ENCODE peak calls at places on chromosomes 2 and 18, in nine cellular contexts. N is ovary, A is AG04449, S is kidney, L is tibial artery, R is right atrium auricular region, E is fibroblast of lung, B is lower lobe of right lung, Z is cardiac muscle cell. U is an unnamed sample.

GRCh38 chr2:74564222-74564621 is 9.7 kb downstream of the DOK1 start:
- DNase-seq in B (no peak), Z (no peak), N (no peak), L (no peak), S (no peak), A (peak), R (no peak), E (peak), U (no peak)

GRCh38 chr18:293557-293956 is 25.7 kb upstream of the THOC1 start:
- DNase-seq in N (no peak), A (no peak), B (no peak), Z (no peak), S (no peak), E (peak), R (no peak), L (no peak), U (no peak)

GRCh38 chr2:171365232-171365631 is 68.6 kb downstream of the METTL8 start:
- DNase-seq in S (no peak), R (no peak), Z (no peak), N (no peak), E (peak), B (no peak), A (no peak), L (no peak), U (no peak)

GRCh38 chr2:38750011-38750792 is 959 bp downstream of the SRSF7 start:
- DNase-seq in L (peak), Z (peak), S (peak), R (no peak), A (no peak), N (peak), B (peak), E (peak), U (no peak)

GRCh38 chr2:200189964-200190363 is 116.5 kb upstream of the SPATS2L start:
- DNase-seq in A (no peak), R (no peak), E (peak), S (no peak), Z (no peak), N (no peak), B (no peak), L (no peak), U (no peak)

GRCh38 chr2:177641321-177641720 is 248.7 kb downstream of the AGPS start:
- DNase-seq in N (no peak), E (no peak), Z (no peak), B (no peak), R (no peak), L (no peak), A (no peak), S (no peak), U (no peak)

GRCh38 chr2:222835142-222835822 is 25.6 kb upstream of the ACSL3 start:
- DNase-seq in A (no peak), B (no peak), Z (no peak), S (no peak), L (no peak), E (no peak), N (no peak), R (no peak), U (no peak)

GRCh38 chr18:76260941-76261472 is 234.0 kb downstream of the ZNF516 start:
- DNase-seq in E (no peak), N (no peak), A (no peak), R (no peak), L (no peak), Z (no peak), B (no peak), S (no peak), U (no peak)

GRCh38 chr2:69102234-69102633 is 89.3 kb downstream of the ANTXR1 start:
- DNase-seq in N (no peak), S (no peak), B (no peak), Z (no peak), L (no peak), A (no peak), E (no peak), R (no peak), U (no peak)

GRCh38 chr2:15993232-15993610 is 52.9 kb downstream of the MYCN start:
- DNase-seq in N (no peak), L (no peak), R (no peak), E (no peak), S (no peak), Z (no peak), A (no peak), B (no peak), U (no peak)

GRCh38 chr2:31263636-31264190 is 29.8 kb downstream of the EHD3 start:
- DNase-seq in S (no peak), R (no peak), E (no peak), Z (no peak), B (no peak), N (no peak), L (no peak), A (no peak), U (no peak)

GRCh38 chr2:162537651-162538050 is 193.7 kb downstream of the GCA start:
- DNase-seq in S (no peak), N (no peak), L (no peak), B (no peak), A (no peak), R (no peak), Z (no peak), E (peak), U (no peak)

GRCh38 chr2:26008851-26009566 is 24.9 kb upstream of the RAB10 start:
- DNase-seq in N (no peak), L (peak), E (peak), B (peak), S (no peak), Z (no peak), A (no peak), R (peak), U (no peak)

GRCh38 chr2:228039752-228040534 is 141.5 kb downstream of the SPHKAP start:
- DNase-seq in Z (peak), B (no peak), N (no peak), L (no peak), A (no peak), S (no peak), R (no peak), E (no peak), U (no peak)

GRCh38 chr18:3061581-3062416 is 48.9 kb upstream of the LPIN2 start:
- DNase-seq in R (no peak), S (no peak), N (no peak), Z (no peak), E (no peak), A (no peak), B (no peak), L (no peak), U (no peak)

GRCh38 chr18:51279367-51279984 is 82.0 kb upstream of the MEX3C start:
- DNase-seq in E (no peak), B (no peak), R (no peak), S (no peak), N (no peak), L (no peak), Z (no peak), A (no peak), U (no peak)

GRCh38 chr18:77080283-77080682 is 52.3 kb downstream of the MBP start:
- DNase-seq in B (no peak), Z (no peak), L (no peak), S (no peak), A (no peak), N (no peak), R (no peak), E (no peak), U (no peak)

GRCh38 chr2:62303818-62304217 is 107.9 kb downstream of the B3GNT2 start:
- DNase-seq in Z (no peak), B (no peak), E (no peak), N (no peak), R (no peak), S (no peak), A (no peak), L (no peak), U (no peak)

GRCh38 chr18:67359868-67360838 is 156.4 kb downstream of the DSEL start:
- DNase-seq in Z (no peak), S (no peak), N (peak), B (no peak), L (peak), E (peak), A (peak), R (peak), U (peak)

GRCh38 chr18:7616661-7617060 is 49.5 kb downstream of the PTPRM start:
- DNase-seq in Z (peak), S (peak), L (no peak), R (no peak), A (no peak), B (no peak), N (no peak), E (peak), U (no peak)

GRCh38 chr2:90209009-90209408 is 1517.5 kb downstream of the RPIA start:
- DNase-seq in A (no peak), B (no peak), E (no peak), L (no peak), S (no peak), R (no peak), Z (no peak), N (no peak), U (no peak)

GRCh38 chr2:187711122-187711521 is 156.9 kb upstream of the TFPI start:
- DNase-seq in S (no peak), Z (no peak), L (no peak), B (no peak), N (no peak), R (no peak), E (no peak), A (no peak), U (no peak)

GRCh38 chr2:104872866-104873688 is 19.2 kb downstream of the POU3F3 start:
- DNase-seq in E (peak), R (no peak), N (peak), L (no peak), A (no peak), S (peak), Z (peak), B (peak), U (peak)

GRCh38 chr2:151771599-151772358 is 37.5 kb upstream of the NEB start:
- DNase-seq in L (no peak), R (peak), N (no peak), A (no peak), S (no peak), B (peak), E (peak), Z (no peak), U (no peak)

GRCh38 chr2:36511858-36512630 is 85.9 kb downstream of the FEZ2 start:
- DNase-seq in N (no peak), B (no peak), E (peak), R (no peak), L (no peak), S (no peak), A (no peak), Z (no peak), U (no peak)

GRCh38 chr2:203534486-203535077 is 519 bp downstream of the RAPH1 start:
- DNase-seq in E (peak), A (no peak), B (no peak), S (no peak), R (no peak), L (peak), N (no peak), Z (peak), U (no peak)

GRCh38 chr2:9613291-9613690 is 17.5 kb downstream of the YWHAQ start:
- DNase-seq in R (no peak), L (no peak), S (no peak), B (no peak), Z (no peak), N (no peak), A (peak), E (peak), U (no peak)

GRCh38 chr2:177328056-177328455 is 63.5 kb upstream of the NFE2L2 start:
- DNase-seq in A (no peak), L (no peak), Z (no peak), E (peak), N (no peak), S (no peak), R (no peak), B (no peak), U (no peak)

GRCh38 chr2:84481702-84482101 is 22.6 kb upstream of the SUCLG1 start:
- DNase-seq in E (peak), Z (no peak), N (no peak), S (no peak), L (no peak), A (no peak), B (no peak), R (no peak), U (no peak)

GRCh38 chr2:115483631-115484030 is 1041.2 kb downstream of the DPP10 start:
- DNase-seq in B (no peak), R (no peak), N (no peak), A (no peak), S (no peak), Z (no peak), L (no peak), E (no peak), U (no peak)
- H3K4me3 ChIP-seq in B (no peak), R (no peak), N (no peak), A (no peak), S (no peak), Z (no peak), L (no peak), E (no peak), U (no peak)

GRCh38 chr2:86370579-86370978 is 33.2 kb upstream of the REEP1 start:
- DNase-seq in S (no peak), R (no peak), A (no peak), L (no peak), Z (no peak), B (no peak), N (no peak), E (no peak), U (no peak)
- TF ChIP-seq CTCF in S (no peak), R (no peak), A (no peak), L (no peak), Z (peak), B (no peak), N (no peak), E (no peak), U (no peak)

GRCh38 chr2:165790461-165790860 is 3.6 kb downstream of the GALNT3 start:
- DNase-seq in B (no peak), R (no peak), N (no peak), L (no peak), S (no peak), Z (no peak), E (peak), A (no peak), U (no peak)

GRCh38 chr2:165794520-165794882 is 454 bp upstream of the GALNT3 start:
- DNase-seq in N (peak), B (peak), A (no peak), R (no peak), Z (peak), E (peak), L (no peak), S (peak), U (no peak)

GRCh38 chr2:165793161-165793778 is 777 bp downstream of the GALNT3 start:
- DNase-seq in L (no peak), N (peak), E (peak), B (peak), A (no peak), S (no peak), R (no peak), Z (peak), U (no peak)

GRCh38 chr2:165793779-165794519 is at the start of gene GALNT3:
- DNase-seq in R (no peak), E (no peak), L (no peak), S (peak), N (peak), Z (peak), B (peak), A (no peak), U (peak)

DNA sequence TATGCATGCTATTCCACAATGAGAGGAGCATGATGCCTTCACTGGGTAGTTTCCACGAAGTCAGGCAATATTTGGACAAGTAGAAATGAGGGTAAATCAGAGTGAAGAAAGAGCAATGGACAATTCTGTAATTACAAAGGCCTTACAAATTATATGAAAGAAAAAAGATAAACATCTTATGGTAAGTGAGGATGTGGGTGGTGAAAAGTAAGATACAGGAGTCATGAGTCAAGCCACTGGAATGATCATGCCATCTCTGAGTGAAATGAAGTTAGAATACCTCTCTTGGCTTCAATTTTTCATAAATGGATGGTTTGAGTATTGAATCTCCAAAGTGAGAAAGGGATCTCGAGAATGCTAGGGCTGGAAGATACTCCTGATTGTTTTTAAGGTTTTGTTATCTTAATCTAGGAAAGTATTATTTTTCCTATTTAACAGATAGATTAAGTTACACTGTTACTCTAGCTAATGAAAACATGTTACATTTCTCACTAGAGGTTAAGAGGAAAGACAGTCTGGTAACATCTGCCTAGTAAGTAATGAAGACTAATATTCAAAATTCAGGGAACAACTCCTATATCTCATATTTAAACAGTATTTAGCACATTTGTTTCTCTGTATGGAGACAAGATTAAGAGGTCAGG is 2.1 kb downstream of the GALNT3 start:
- DNase-seq in B (no peak), Z (no peak), N (no peak), R (no peak), A (no peak), S (no peak), L (no peak), E (peak), U (no peak)
- H3K4me3 ChIP-seq in B (no peak), Z (no peak), N (no peak), R (no peak), A (no peak), S (no peak), L (no peak), E (no peak), U (no peak)

GRCh38 chr2:238515411-238515810 is 88.7 kb downstream of the ASB1 start:
- DNase-seq in E (no peak), B (no peak), L (no peak), Z (no peak), N (no peak), A (no peak), S (no peak), R (no peak), U (no peak)

GRCh38 chr2:238510911-238511613 is 84.3 kb downstream of the ASB1 start:
- DNase-seq in Z (no peak), N (no peak), R (no peak), L (peak), E (no peak), S (peak), A (no peak), B (no peak), U (no peak)

GRCh38 chr2:238511614-238511950 is 84.9 kb downstream of the ASB1 start:
- DNase-seq in N (no peak), A (no peak), L (peak), B (no peak), S (peak), Z (no peak), R (no peak), E (no peak), U (no peak)

GRCh38 chr2:238512247-238512867 is 85.6 kb downstream of the ASB1 start:
- DNase-seq in Z (no peak), B (no peak), E (no peak), R (no peak), N (no peak), S (peak), A (no peak), L (peak), U (no peak)

DNA sequence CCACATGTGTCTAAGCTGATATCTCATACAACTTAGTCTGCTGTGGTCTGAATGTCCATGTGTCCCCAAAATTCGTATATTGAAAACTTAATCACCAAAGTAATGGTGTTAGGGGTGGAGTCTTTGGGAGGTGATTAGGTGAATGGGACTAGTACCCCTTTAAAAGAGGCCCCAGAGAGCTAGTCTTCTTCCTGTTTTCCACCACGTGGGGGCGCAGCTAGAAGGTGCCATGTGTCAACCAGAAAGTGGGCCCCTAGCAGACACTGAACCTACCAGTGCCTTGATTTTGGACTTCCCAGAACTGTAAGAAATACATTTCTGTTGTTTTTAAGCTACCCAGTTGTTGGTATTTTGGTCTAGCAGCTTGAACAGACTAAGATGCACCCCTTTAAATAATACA is 86.6 kb downstream of the ASB1 start:
- DNase-seq in E (peak), R (no peak), Z (no peak), B (peak), S (peak), N (no peak), A (no peak), L (peak), U (no peak)
- TF ChIP-seq CTCF in E (peak), R (peak), Z (peak), B (peak), S (no peak), N (no peak), A (peak), L (peak), U (peak)

DNA sequence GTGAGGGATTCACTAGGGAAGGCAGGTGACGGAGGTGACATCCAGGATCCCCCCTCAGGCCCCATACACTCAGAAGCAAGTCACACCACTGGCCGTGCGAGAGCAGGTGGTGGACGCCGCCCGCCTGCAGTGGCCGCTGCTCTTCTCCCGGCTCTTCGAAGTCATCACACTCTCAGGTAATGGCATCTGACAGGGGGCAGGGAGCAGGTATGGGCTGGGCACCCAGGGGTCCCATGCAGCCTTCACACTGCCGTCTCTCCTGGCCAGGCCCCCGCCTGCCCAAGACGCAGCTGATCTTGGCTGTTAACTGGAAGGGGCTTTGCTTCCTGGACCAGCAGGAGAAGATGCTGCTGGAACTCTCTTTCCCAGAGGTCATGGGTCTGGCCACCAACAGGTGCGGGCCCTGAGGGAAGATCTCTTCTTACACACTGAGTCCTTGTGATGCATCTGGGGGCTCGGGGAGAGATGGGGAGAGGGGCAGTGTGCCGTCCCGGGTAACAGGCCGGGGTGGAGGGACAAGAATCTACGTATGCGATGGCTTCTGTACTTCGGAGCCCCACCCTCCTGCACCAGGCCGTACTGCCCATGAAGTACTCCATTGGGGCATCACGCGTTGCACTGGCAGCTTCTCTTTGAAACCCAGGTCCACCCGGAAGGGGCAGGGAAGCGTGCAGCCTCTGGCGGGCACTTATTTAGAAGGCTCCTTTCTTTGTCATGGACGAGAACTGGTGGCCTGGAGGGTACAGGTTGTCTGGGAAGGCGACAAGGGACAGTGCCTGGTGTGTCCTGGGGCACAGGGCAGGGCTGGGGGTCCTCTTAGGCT is 18.8 kb upstream of the GPR17 start:
- DNase-seq in Z (no peak), A (no peak), B (peak), R (no peak), N (no peak), L (peak), S (no peak), E (no peak), U (no peak)
- H3K4me3 ChIP-seq in Z (no peak), A (no peak), B (no peak), R (no peak), N (no peak), L (no peak), S (no peak), E (no peak), U (no peak)

U was measured in LNCaP clone FGC.